ENCODE peak calls at places on chromosome 4, in ten cellular contexts. Y is stimulated activated CD8-positive, alpha-beta memory T cell treated with anti-CD3 and anti-CD28 coated beads, Interleukin-4, amount 100 ng/mL, for 48 hours; C is NCI-H1092 treated with DMSO at 0.1 percent for 48 hours; L is NCI-H774; A is fibroblast of lung; B is NCI-H748 treated with DMSO at 0.1 percent for 48 hours; P is non-pigmented ciliary epithelial cell; E is activated naive CD4-positive, alpha-beta T cell; M is M059J; N is activated CD4-positive, alpha-beta T cell treated with anti-CD3 and anti-CD28 coated beads, Interleukin-2, amount 10 ng/mL, durations not matched to agents 7 days and 5 days. Z is an unnamed sample.

GRCh38 chr4:13126976-13127910 is 356.9 kb downstream of the RAB28 start:
- DNase-seq in N (no peak), L (no peak), B (no peak), E (no peak), A (no peak), P (no peak), Y (no peak), M (no peak), C (peak; percentile 23), Z (no peak)

GRCh38 chr4:39970559-39971270 is 7.0 kb downstream of the PDS5A start:
- DNase-seq in N (no peak), E (no peak), L (no peak), Y (no peak), A (no peak), C (no peak), B (no peak), P (no peak), M (peak; percentile 85), Z (no peak)

GRCh38 chr4:150332961-150333360 is 249.0 kb upstream of the MAB21L2 start:
- DNase-seq in L (no peak), M (no peak), E (no peak), B (no peak), A (no peak), C (no peak), N (no peak), P (no peak), Y (no peak), Z (no peak)

GRCh38 chr4:164169591-164169990 is 584.3 kb upstream of the SMIM31 start:
- DNase-seq in C (no peak), P (peak; percentile 27), M (peak; percentile 74), E (no peak), Y (no peak), N (no peak), B (no peak), A (peak; percentile 61), L (no peak), Z (peak; percentile 49)

GRCh38 chr4:174450051-174450450 is 72.2 kb downstream of the HPGD start:
- DNase-seq in L (no peak), C (no peak), E (no peak), M (no peak), Y (no peak), A (no peak), N (no peak), B (no peak), P (no peak), Z (no peak)

GRCh38 chr4:124433044-124433443 is 279.5 kb downstream of the ANKRD50 start:
- DNase-seq in C (no peak), N (no peak), B (no peak), M (no peak), Y (no peak), A (no peak), P (no peak), L (no peak), E (no peak), Z (no peak)

GRCh38 chr4:13833171-13833804 is 205.8 kb upstream of the BOD1L1 start:
- DNase-seq in M (no peak), A (no peak), N (no peak), C (no peak), B (no peak), Y (no peak), L (no peak), P (no peak), E (no peak), Z (no peak)

GRCh38 chr4:175971393-175972179 is 94.1 kb upstream of the WDR17 start:
- DNase-seq in A (peak; percentile 12), P (no peak), E (no peak), B (no peak), Y (no peak), L (no peak), N (no peak), C (no peak), M (peak; percentile 1), Z (no peak)

GRCh38 chr4:176563591-176563990 is 229.1 kb downstream of the VEGFC start:
- DNase-seq in L (no peak), P (no peak), B (peak; percentile 40), Y (no peak), C (no peak), N (no peak), A (peak; percentile 91), M (no peak), E (no peak), Z (no peak)

Z was measured in HS-5.